ENCODE peak calls at places on chromosomes 6 and 20, in eight cellular contexts. R, Y, X, A, N, D, C and V are unnamed samples.

GRCh38 chr6:1363729-1364572 is 25.4 kb upstream of the FOXF2 start:
- DNase-seq in Y (no peak), C (no peak), D (no peak), N (no peak), X (no peak), A (no peak), R (no peak), V (peak)

GRCh38 chr6:30681696-30682180 is 4.7 kb downstream of the PPP1R18 start:
- DNase-seq in N (no peak), X (no peak), D (no peak), A (no peak), C (no peak), Y (no peak), R (no peak), V (no peak)

GRCh38 chr6:14079433-14079832 is 38.1 kb upstream of the CD83 start:
- DNase-seq in R (no peak), Y (peak), C (no peak), A (no peak), N (peak), D (no peak), X (no peak), V (no peak)

GRCh38 chr6:25171301-25171700 is 107.9 kb upstream of the CARMIL1 start:
- DNase-seq in X (no peak), Y (no peak), D (no peak), A (no peak), C (no peak), N (no peak), R (no peak), V (no peak)

GRCh38 chr6:17389274-17389847 is 4.0 kb upstream of the CAP2 start:
- DNase-seq in N (no peak), R (no peak), C (no peak), Y (no peak), X (no peak), D (no peak), A (no peak), V (no peak)

GRCh38 chr6:73752943-73753342 is 56.9 kb downstream of the CD109 start:
- DNase-seq in C (no peak), N (no peak), D (no peak), Y (no peak), A (no peak), R (no peak), X (no peak), V (no peak)

GRCh38 chr6:149889321-149889720 is 8.6 kb downstream of the RAET1E start:
- DNase-seq in A (no peak), R (no peak), D (no peak), Y (no peak), N (no peak), X (no peak), C (no peak), V (no peak)

GRCh38 chr6:118843685-118844390 is 50.1 kb upstream of the ASF1A start:
- DNase-seq in N (peak), A (no peak), X (no peak), C (no peak), R (no peak), D (no peak), Y (peak), V (no peak)

GRCh38 chr20:29319725-29320124 is 1937.7 kb upstream of the DEFB115 start:
- DNase-seq in R (no peak), N (no peak), D (no peak), X (no peak), C (no peak), A (no peak), Y (no peak), V (no peak)

GRCh38 chr6:128655978-128656498 is 135.6 kb upstream of the PTPRK start:
- DNase-seq in N (peak), D (no peak), Y (peak), R (no peak), A (no peak), X (no peak), C (no peak), V (no peak)

GRCh38 chr6:42304313-42304712 is 86.7 kb upstream of the MRPS10 start:
- DNase-seq in R (no peak), D (no peak), A (no peak), Y (no peak), N (no peak), C (no peak), X (no peak), V (no peak)

GRCh38 chr6:130494745-130495144 is 128.9 kb downstream of the TMEM200A start:
- DNase-seq in C (no peak), D (no peak), R (no peak), A (no peak), N (no peak), Y (no peak), X (no peak), V (no peak)

GRCh38 chr6:110513001-110513400 is 36.6 kb upstream of the SLC22A16 start:
- DNase-seq in D (no peak), X (peak), R (peak), C (no peak), Y (no peak), N (no peak), A (no peak), V (peak)